ENCODE peak calls at places on chromosomes 5 and 9, in ten cellular contexts. T is mucosa of descending colon; V is HCT116; Y is CD8-positive, alpha-beta T cell; E is PC-9; R is sigmoid colon; J is IMR-90; Z is ovary; B is esophagus squamous epithelium; L is tibial artery. H is an unnamed sample. For H3K36me3 and H3K4me1, the result is how much of the 10 kb centered on the place peaks cover.

GRCh38 chr9:96619109-96619435 is 571 bp downstream of the CDC14B start:
- DNase-seq in T (peak), V (no peak), Y (no peak), E (peak), R (peak), J (no peak), Z (no peak), B (no peak), L (no peak), H (peak)

GRCh38 chr5:172370648-172371248 is 83.6 kb downstream of the SH3PXD2B start:
- DNase-seq in T (peak), V (peak), Y (no peak), E (no peak), R (no peak), J (peak), Z (no peak), B (no peak), L (no peak), H (no peak)

GRCh38 chr9:69546265-69546664 is 125.9 kb downstream of the APBA1 start:
- DNase-seq in T (peak), V (peak), Y (no peak), E (peak), R (no peak), J (peak), Z (no peak), B (no peak), L (no peak), H (no peak)

GRCh38 chr9:138112791-138113600 is 235.4 kb downstream of the CACNA1B start:
- DNase-seq in T (no peak), V (no peak), Y (no peak), E (no peak), R (no peak), J (no peak), Z (no peak), B (no peak), L (no peak), H (no peak)

GRCh38 chr9:129281506-129282145 is 103.6 kb upstream of the IER5L start:
- DNase-seq in T (no peak), V (no peak), Y (no peak), E (no peak), R (peak), J (no peak), Z (peak), B (no peak), L (peak), H (no peak)

GRCh38 chr5:141494761-141495455 is 6.0 kb downstream of the PCDHGC5 start:
- DNase-seq in T (no peak), V (no peak), Y (no peak), E (no peak), R (peak), J (peak), Z (peak), B (no peak), L (no peak), H (no peak)

GRCh38 chr9:34744295-34745221 is 34.6 kb upstream of the CCL21 start:
- DNase-seq in T (peak), V (peak), Y (no peak), E (peak), R (peak), J (peak), Z (peak), B (no peak), L (no peak), H (peak)

GRCh38 chr5:65986050-65986451 is 59.7 kb downstream of the ERBIN start:
- DNase-seq in T (no peak), V (no peak), Y (no peak), E (no peak), R (no peak), J (peak), Z (no peak), B (no peak), L (no peak), H (no peak)

GRCh38 chr9:134339183-134339806 is 13.0 kb downstream of the RXRA start:
- DNase-seq in T (no peak), V (no peak), Y (no peak), E (no peak), R (no peak), J (peak), Z (no peak), B (no peak), L (peak), H (no peak)

GRCh38 chr5:43123887-43124286 is 3.2 kb downstream of the ZNF131 start:
- DNase-seq in T (no peak), V (no peak), Y (no peak), E (no peak), R (no peak), J (no peak), Z (no peak), B (no peak), L (no peak), H (no peak)

GRCh38 chr5:43134019-43134418 is 13.3 kb downstream of the ZNF131 start:
- DNase-seq in T (no peak), V (no peak), Y (no peak), E (no peak), R (no peak), J (no peak), Z (no peak), B (no peak), L (no peak), H (no peak)

GRCh38 chr5:43129161-43129560 is 8.4 kb downstream of the ZNF131 start:
- DNase-seq in T (no peak), V (no peak), Y (no peak), E (no peak), R (no peak), J (no peak), Z (no peak), B (no peak), L (no peak), H (no peak)
- H3K36me3 ChIP-seq in T (under half), V (under half), Y (under half), E (half or more), R (half or more), J (under half), Z (under half), B (under half), L (under half), H (under half)

GRCh38 chr5:100519075-100519474 is 16.1 kb upstream of the FAM174A start:
- DNase-seq in T (no peak), V (no peak), Y (no peak), E (no peak), R (no peak), J (no peak), Z (no peak), B (no peak), L (no peak), H (no peak)

GRCh38 chr5:100516285-100516684 is 18.9 kb upstream of the FAM174A start:
- DNase-seq in T (no peak), V (no peak), Y (no peak), E (no peak), R (no peak), J (no peak), Z (no peak), B (no peak), L (no peak), H (no peak)

GRCh38 chr5:100517301-100517974 is 17.7 kb upstream of the FAM174A start:
- DNase-seq in T (peak), V (no peak), Y (no peak), E (peak), R (no peak), J (no peak), Z (no peak), B (peak), L (no peak), H (no peak)

GRCh38 chr5:100518377-100518776 is 16.8 kb upstream of the FAM174A start:
- DNase-seq in T (no peak), V (no peak), Y (no peak), E (no peak), R (no peak), J (no peak), Z (no peak), B (no peak), L (no peak), H (no peak)

GRCh38 chr5:100520348-100520747 is 14.8 kb upstream of the FAM174A start:
- DNase-seq in T (no peak), V (no peak), Y (no peak), E (no peak), R (no peak), J (no peak), Z (no peak), B (no peak), L (no peak), H (no peak)
- TF ChIP-seq CTCF in T (no peak), V (peak), Y (no peak), E (no peak), R (no peak), J (no peak), Z (no peak), B (no peak), L (no peak), H (no peak)

GRCh38 chr5:35859101-35859661 is 2.5 kb downstream of the IL7R start:
- DNase-seq in T (no peak), V (no peak), Y (peak), E (peak), R (no peak), J (peak), Z (no peak), B (no peak), L (no peak), H (no peak)
- H3K4me1 ChIP-seq in T (under half), V (under half), Y (half or more), E (half or more), R (under half), J (under half), Z (under half), B (under half), L (under half), H (under half)

GRCh38 chr5:151026088-151026487 is 5.7 kb downstream of the GPX3 start:
- DNase-seq in T (no peak), V (no peak), Y (no peak), E (no peak), R (no peak), J (no peak), Z (no peak), B (no peak), L (no peak), H (peak)
- H3K36me3 ChIP-seq in T (under half), V (under half), Y (under half), E (under half), R (half or more), J (under half), Z (under half), B (under half), L (half or more), H (under half)

GRCh38 chr5:169960659-169961058 is 19.6 kb downstream of the INSYN2B start:
- DNase-seq in T (no peak), V (no peak), Y (no peak), E (no peak), R (no peak), J (no peak), Z (no peak), B (no peak), L (no peak), H (no peak)
- TF ChIP-seq CTCF in T (no peak), V (no peak), Y (no peak), E (no peak), R (no peak), J (no peak), Z (no peak), B (no peak), L (no peak), H (no peak)

H was measured in psoas muscle.